ENCODE peak calls at places on chromosomes 7 and 10, in nine cellular contexts. B, H, X, Q, P, T, K, M and V are unnamed samples.

GRCh38 chr7:140645166-140645565 is 4.6 kb upstream of the DENND2A start:
- DNase-seq in M (no peak), X (no peak), Q (no peak), B (peak; percentile 31), H (no peak), T (no peak), K (no peak), P (no peak), V (no peak)

GRCh38 chr10:119538632-119539358 is 3.7 kb downstream of the RGS10 start:
- DNase-seq in X (no peak), T (no peak), B (no peak), P (no peak), H (no peak), K (no peak), Q (no peak), M (no peak), V (no peak)

GRCh38 chr10:119412244-119412750 is 130.2 kb downstream of the RGS10 start:
- DNase-seq in H (peak; percentile 50), P (peak; percentile 55), M (no peak), T (no peak), K (no peak), X (peak; percentile 77), B (no peak), Q (peak; percentile 77), V (peak; percentile 89)

GRCh38 chr7:74542558-74543117 is 88.9 kb downstream of the GTF2IRD1 start:
- DNase-seq in B (no peak), M (no peak), P (no peak), T (no peak), H (no peak), X (peak; percentile 65), Q (no peak), K (peak; percentile 17), V (peak; percentile 54)

GRCh38 chr7:30799206-30799975 is 28.2 kb downstream of the MINDY4 start:
- DNase-seq in P (peak; percentile 93), B (no peak), T (no peak), Q (no peak), H (peak; percentile 73), X (peak; percentile 90), M (no peak), K (no peak), V (peak; percentile 57)

GRCh38 chr7:121279822-121280221 is 49.0 kb upstream of the WNT16 start:
- DNase-seq in T (no peak), X (no peak), M (no peak), B (no peak), Q (no peak), P (no peak), K (no peak), H (no peak), V (no peak)

GRCh38 chr7:128858380-128859231 is 4.0 kb upstream of the ATP6V1F start:
- DNase-seq in M (no peak), B (no peak), T (no peak), Q (no peak), P (no peak), X (no peak), H (no peak), K (no peak), V (peak; percentile 86)

GRCh38 chr7:158000160-158000559 is 587.5 kb downstream of the PTPRN2 start:
- DNase-seq in T (no peak), X (no peak), H (no peak), K (no peak), P (no peak), Q (no peak), B (no peak), M (no peak), V (no peak)

GRCh38 chr7:14836571-14837189 is 65.9 kb downstream of the DGKB start:
- DNase-seq in H (peak; percentile 9), B (peak; percentile 84), K (peak; percentile 61), Q (no peak), T (no peak), X (peak; percentile 62), P (peak; percentile 75), M (no peak), V (peak; percentile 63)

GRCh38 chr7:97025983-97026704 is 1.5 kb upstream of the DLX5 start:
- DNase-seq in K (no peak), M (no peak), P (no peak), T (no peak), X (no peak), B (peak; percentile 53), H (peak; percentile 26), Q (no peak), V (no peak)

GRCh38 chr7:28407643-28408042 is 4.7 kb upstream of the CREB5 start:
- DNase-seq in P (peak; percentile 83), K (no peak), Q (no peak), M (no peak), T (no peak), H (no peak), B (no peak), X (no peak), V (no peak)

GRCh38 chr7:151923097-151923876 is 33.0 kb upstream of the GALNTL5 start:
- DNase-seq in T (no peak), X (peak; percentile 68), Q (peak; percentile 69), M (no peak), H (no peak), P (no peak), K (no peak), B (no peak), V (no peak)

GRCh38 chr10:3635248-3635647 is 149.8 kb downstream of the KLF6 start:
- DNase-seq in T (no peak), P (no peak), H (no peak), K (no peak), X (no peak), B (no peak), Q (no peak), M (no peak), V (no peak)

GRCh38 chr10:125928928-125929585 is 32.7 kb downstream of the FANK1 start:
- DNase-seq in M (no peak), X (no peak), K (no peak), T (no peak), P (no peak), Q (no peak), H (no peak), B (no peak), V (no peak)

GRCh38 chr10:107561136-107561650 is 396.7 kb upstream of the SORCS1 start:
- DNase-seq in X (no peak), M (no peak), T (no peak), B (no peak), Q (no peak), P (no peak), H (no peak), K (no peak), V (no peak)

GRCh38 chr10:112262556-112262955 is 20.6 kb upstream of the TECTB start:
- DNase-seq in Q (no peak), T (no peak), B (no peak), P (peak; percentile 28), K (no peak), M (no peak), X (no peak), H (no peak), V (no peak)

GRCh38 chr7:46545790-46546189 is 624.7 kb upstream of the IGFBP3 start:
- DNase-seq in X (no peak), H (peak; percentile 82), B (no peak), Q (no peak), P (peak; percentile 83), K (no peak), M (no peak), T (no peak), V (no peak)

GRCh38 chr7:116511552-116512523 is 12.3 kb downstream of the CAV2 start:
- DNase-seq in Q (peak; percentile 26), T (no peak), P (peak; percentile 69), B (peak; percentile 54), X (no peak), K (peak; percentile 59), M (no peak), H (peak; percentile 96), V (peak; percentile 56)

GRCh38 chr10:6581750-6582697 is 1.9 kb upstream of the PRKCQ start:
- DNase-seq in K (no peak), Q (no peak), T (no peak), P (no peak), X (no peak), M (no peak), H (no peak), B (peak; percentile 33), V (no peak)
- H3K27ac ChIP-seq in K (no peak overlapping the region), Q (no peak overlapping the region), T (peak overlapping the region; percentile 94), P (no peak overlapping the region), X (no peak overlapping the region), M (peak overlapping the region; percentile 46), H (no peak overlapping the region), B (no peak overlapping the region), V (peak overlapping the region; percentile 7)

DNA sequence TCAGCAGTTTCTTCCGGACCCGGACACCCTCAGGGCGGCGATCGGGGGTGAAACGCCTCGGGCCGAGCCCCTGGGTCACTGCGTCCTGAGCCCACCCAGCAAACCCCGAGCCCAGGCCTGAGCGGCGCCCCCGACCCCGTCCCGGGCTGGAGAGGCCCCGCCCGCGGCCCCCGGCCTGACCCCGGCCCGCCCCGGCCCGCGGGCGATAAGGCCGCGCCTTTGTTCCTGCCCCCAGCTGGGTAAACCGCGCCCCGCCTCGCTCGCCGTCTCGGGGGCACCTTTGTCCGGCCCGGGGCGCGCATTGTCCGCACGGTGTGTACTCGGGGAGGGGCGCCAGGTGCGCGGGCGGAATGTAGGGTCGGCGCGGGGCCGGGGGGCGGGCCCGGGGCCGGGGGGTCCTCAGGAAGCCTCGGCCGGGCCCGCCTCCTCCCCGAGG is 10.8 kb downstream of the MNX1 start:
- DNase-seq in X (no peak), P (no peak), H (no peak), T (no peak), Q (no peak), B (peak; percentile 74), M (peak; percentile 80), K (no peak), V (no peak)
- H3K4me3 ChIP-seq in X (peak overlapping the region; percentile 5), P (no peak overlapping the region), H (peak overlapping the region; percentile 22), T (peak overlapping the region; percentile 33), Q (peak overlapping the region; percentile 68), B (peak overlapping the region; percentile 41), M (peak overlapping the region; percentile 41), K (peak overlapping the region; percentile 57), V (peak overlapping the region; percentile 71)

DNA sequence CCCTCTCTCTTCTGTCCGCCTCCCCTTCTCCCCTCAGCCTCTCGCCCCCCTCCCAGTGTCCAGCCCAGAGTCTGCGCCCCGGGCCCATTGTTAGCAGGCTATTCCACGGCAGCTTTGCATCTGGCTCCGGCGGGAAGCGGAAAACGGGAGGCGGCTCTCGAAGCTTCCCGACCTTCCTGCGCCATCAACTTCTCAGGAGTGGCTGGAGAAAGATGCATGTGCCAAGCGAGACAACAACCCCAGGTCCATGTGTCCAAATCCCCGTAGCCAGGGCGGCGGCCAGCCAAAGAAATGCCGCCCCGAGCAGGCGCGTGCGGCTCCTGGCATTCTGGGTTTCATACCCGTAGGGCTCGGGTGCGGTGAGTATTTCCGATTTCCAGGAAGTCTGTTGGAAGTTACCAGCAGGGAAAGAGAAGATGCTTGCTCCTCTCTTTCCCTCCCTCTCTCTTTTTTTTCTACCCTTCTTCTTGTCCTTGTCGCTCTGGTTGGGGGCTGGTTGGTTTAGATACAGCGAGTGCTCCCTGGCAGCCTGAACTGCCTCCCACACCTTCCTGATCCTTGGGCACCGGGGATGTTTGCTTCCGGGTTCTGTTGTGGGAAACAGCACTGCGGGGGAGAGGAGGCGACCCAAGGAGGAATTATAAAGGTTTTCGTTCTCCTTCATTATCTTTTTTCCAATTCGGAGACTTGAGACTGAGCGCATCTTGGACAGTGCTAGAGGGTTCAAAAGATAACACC is 1.2 kb upstream of the HOXA2 start:
- DNase-seq in K (no peak), T (no peak), X (no peak), B (peak; percentile 56), P (peak; percentile 44), Q (no peak), H (peak; percentile 63), M (peak; percentile 64), V (peak; percentile 57)
- H3K27ac ChIP-seq in K (no peak overlapping the region), T (no peak overlapping the region), X (peak overlapping the region; percentile 39), B (no peak overlapping the region), P (peak overlapping the region; percentile 96), Q (no peak overlapping the region), H (peak overlapping the region; percentile 93), M (peak overlapping the region; percentile 89), V (peak overlapping the region; percentile 68)

GRCh38 chr7:84582747-84583146 is 388.2 kb upstream of the SEMA3A start:
- DNase-seq in B (no peak), M (no peak), X (no peak), Q (no peak), H (no peak), P (no peak), K (no peak), T (no peak), V (no peak)

GRCh38 chr7:84578825-84579224 is 384.2 kb upstream of the SEMA3A start:
- DNase-seq in M (no peak), X (no peak), B (no peak), T (no peak), H (no peak), P (no peak), K (no peak), Q (no peak), V (no peak)
- H3K4me3 ChIP-seq in M (no peak overlapping the region), X (no peak overlapping the region), B (no peak overlapping the region), T (no peak overlapping the region), H (no peak overlapping the region), P (no peak overlapping the region), K (no peak overlapping the region), Q (no peak overlapping the region), V (no peak overlapping the region)